ENCODE peak calls at places on chromosome 10, in six cellular contexts. Z, C, J, R, W and N are unnamed samples.

GRCh38 chr10:64708920-64709681 is 1187.9 kb downstream of the REEP3 start:
- ATAC-seq in Z (no peak), C (no peak), J (no peak), W (no peak), R (no peak), N (no peak)

GRCh38 chr10:116610443-116611152 is 10.2 kb upstream of the PNLIPRP2 start:
- ATAC-seq in R (no peak), Z (no peak), J (no peak), C (no peak), W (no peak), N (no peak)

GRCh38 chr10:21740989-21741388 is 207.0 kb downstream of the MLLT10 start:
- ATAC-seq in R (peak; percentile 90), Z (no peak), J (peak; percentile 83), C (no peak), W (peak; percentile 75), N (no peak)

GRCh38 chr10:1661861-1662260 is 75.5 kb downstream of the ADARB2 start:
- ATAC-seq in R (peak; percentile 28), Z (peak; percentile 29), W (no peak), C (no peak), J (no peak), N (peak; percentile 90)

GRCh38 chr10:116767235-116767634 is 24.9 kb upstream of the HSPA12A start:
- ATAC-seq in C (peak; percentile 53), R (no peak), W (no peak), J (no peak), Z (no peak), N (no peak)

GRCh38 chr10:21687197-21687993 is 153.4 kb downstream of the MLLT10 start:
- ATAC-seq in C (no peak), Z (no peak), W (no peak), J (no peak), R (no peak), N (no peak)

GRCh38 chr10:22670796-22671195 is 43.6 kb downstream of the PIP4K2A start:
- ATAC-seq in C (no peak), R (no peak), J (no peak), Z (no peak), W (no peak), N (no peak)

GRCh38 chr10:62517252-62517651 is 143.1 kb downstream of the ZNF365 start:
- ATAC-seq in J (no peak), C (no peak), R (no peak), Z (no peak), W (no peak), N (no peak)

GRCh38 chr10:4260483-4260882 is 475.5 kb upstream of the KLF6 start:
- ATAC-seq in W (no peak), R (no peak), J (peak; percentile 44), C (no peak), Z (no peak), N (no peak)

GRCh38 chr10:123583639-123584418 is 82.3 kb upstream of the GPR26 start:
- ATAC-seq in C (peak; percentile 71), W (no peak), Z (no peak), J (no peak), R (no peak), N (no peak)